ENCODE peak calls at places on chromosomes 3 and 15, in six cellular contexts. One of them, this sample, is unnamed.

GRCh38 chr3:16372362-16373269 is 107.6 kb downstream of the OXNAD1 start:
- DNase-seq in A673: no peak
- DNase-seq in A172: no peak
- DNase-seq in HFFc6: no peak
- DNase-seq in immature natural killer cell: no peak
- DNase-seq in NCI-H748 treated with DMSO at 0.1 percent for 48 hours: no peak
- DNase-seq in this sample: no peak

GRCh38 chr3:71680588-71680987 is 44.6 kb downstream of the EIF4E3 start:
- DNase-seq in NCI-H748 treated with DMSO at 0.1 percent for 48 hours: no peak
- DNase-seq in A673: no peak
- DNase-seq in HFFc6: peak; percentile 60
- DNase-seq in immature natural killer cell: no peak
- DNase-seq in A172: peak; percentile 17
- DNase-seq in this sample: no peak

GRCh38 chr3:168989396-168989795 is 674.1 kb downstream of the MECOM start:
- DNase-seq in immature natural killer cell: no peak
- DNase-seq in A172: no peak
- DNase-seq in HFFc6: no peak
- DNase-seq in NCI-H748 treated with DMSO at 0.1 percent for 48 hours: no peak
- DNase-seq in A673: no peak
- DNase-seq in this sample: no peak

GRCh38 chr15:69665641-69666091 is 213.0 kb downstream of the RPLP1 start:
- DNase-seq in A172: no peak
- DNase-seq in immature natural killer cell: no peak
- DNase-seq in NCI-H748 treated with DMSO at 0.1 percent for 48 hours: no peak
- DNase-seq in A673: no peak
- DNase-seq in HFFc6: no peak
- DNase-seq in this sample: no peak

GRCh38 chr15:84967380-84967779 is 14.3 kb upstream of the PDE8A start:
- DNase-seq in A673: peak; percentile 50
- DNase-seq in immature natural killer cell: no peak
- DNase-seq in A172: no peak
- DNase-seq in HFFc6: no peak
- DNase-seq in NCI-H748 treated with DMSO at 0.1 percent for 48 hours: no peak
- DNase-seq in this sample: no peak

GRCh38 chr3:107431048-107431297 is 53.7 kb downstream of the CCDC54 start:
- DNase-seq in A673: peak; percentile 25
- DNase-seq in NCI-H748 treated with DMSO at 0.1 percent for 48 hours: no peak
- DNase-seq in HFFc6: no peak
- DNase-seq in A172: no peak
- DNase-seq in immature natural killer cell: no peak
- DNase-seq in this sample: peak; percentile 16

GRCh38 chr3:136194409-136195257 is 1.5 kb downstream of the MSL2 start:
- DNase-seq in HFFc6: no peak
- DNase-seq in NCI-H748 treated with DMSO at 0.1 percent for 48 hours: no peak
- DNase-seq in A673: peak; percentile 44
- DNase-seq in immature natural killer cell: peak; percentile 85
- DNase-seq in A172: peak; percentile 31
- DNase-seq in this sample: peak; percentile 72

GRCh38 chr3:120441776-120442175 is 9.0 kb downstream of the FSTL1 start:
- DNase-seq in NCI-H748 treated with DMSO at 0.1 percent for 48 hours: no peak
- DNase-seq in A172: no peak
- DNase-seq in HFFc6: no peak
- DNase-seq in A673: no peak
- DNase-seq in immature natural killer cell: no peak
- DNase-seq in this sample: no peak